ENCODE peak calls at places on chromosomes 11 and 22, in six cellular contexts. H is dermis blood vessel endothelial cell, T is fibroblast of the conjunctiva, W is MCF 10A, L is KBM-7, F is NCI-H2029. X is an unnamed sample.

GRCh38 chr22:19822301-19823117 is 32.2 kb downstream of the GNB1L start:
- DNase-seq in T (no peak), F (no peak), W (no peak), L (no peak), H (no peak), X (no peak)

GRCh38 chr11:72223615-72224586 is 666 bp upstream of the INPPL1 start:
- DNase-seq in F (peak; percentile 32), H (peak; percentile 64), L (peak; percentile 66), T (peak; percentile 37), W (peak; percentile 69), X (no peak)

GRCh38 chr11:98069861-98070260 is 950.9 kb upstream of the CNTN5 start:
- DNase-seq in H (no peak), L (no peak), T (no peak), W (no peak), F (no peak), X (no peak)

GRCh38 chr22:39938509-39938908 is 21.7 kb upstream of the TMA7B start:
- DNase-seq in W (no peak), F (no peak), H (no peak), L (no peak), T (no peak), X (no peak)

GRCh38 chr11:20089796-20090653 is 70.2 kb downstream of the DBX1 start:
- DNase-seq in T (no peak), L (peak; percentile 9), W (no peak), F (peak; percentile 80), H (peak; percentile 33), X (no peak)

GRCh38 chr11:98227266-98227665 is 793.5 kb upstream of the CNTN5 start:
- DNase-seq in W (no peak), T (peak; percentile 5), H (no peak), L (no peak), F (no peak), X (no peak)

GRCh38 chr11:87405843-87406242 is 368.1 kb downstream of the TMEM135 start:
- DNase-seq in F (no peak), T (no peak), H (no peak), L (no peak), W (no peak), X (no peak)

GRCh38 chr11:65786008-65786785 is 666 bp upstream of the OVOL1 start:
- DNase-seq in F (no peak), H (no peak), W (no peak), L (no peak), T (no peak), X (no peak)

GRCh38 chr11:111942826-111943225 is 5.7 kb downstream of the DIXDC1 start:
- DNase-seq in F (no peak), T (peak; percentile 90), L (no peak), H (no peak), W (peak; percentile 95), X (no peak)

GRCh38 chr22:45435544-45436139 is 22.1 kb downstream of the RIBC2 start:
- DNase-seq in T (peak; percentile 85), W (peak; percentile 85), H (peak; percentile 95), L (peak; percentile 89), F (peak; percentile 42), X (no peak)

GRCh38 chr22:50083462-50084081 is 1.7 kb downstream of the MLC1 start:
- DNase-seq in L (no peak), H (no peak), F (no peak), T (no peak), W (no peak), X (no peak)

GRCh38 chr11:31958086-31958735 is 132.7 kb upstream of the RCN1 start:
- DNase-seq in F (no peak), W (peak; percentile 50), L (peak; percentile 61), T (peak; percentile 24), H (peak; percentile 72), X (no peak)

GRCh38 chr22:24225044-24225601 is 19.8 kb downstream of the GGT5 start:
- DNase-seq in F (no peak), T (no peak), W (no peak), L (no peak), H (no peak), X (no peak)

X was measured in RWPE2.